ENCODE peak calls at places on chromosome 11, in four cellular contexts. I, E, Q and K are unnamed samples.

GRCh38 chr11:12251651-12252560 is 125.5 kb upstream of the PARVA start:
- DNase-seq in I (no peak), E (no peak), Q (no peak), K (no peak)

GRCh38 chr11:114075891-114076441 is 16.5 kb downstream of the ZBTB16 start:
- DNase-seq in I (peak), E (peak), Q (peak), K (peak)

GRCh38 chr11:125593113-125593761 is 585 bp downstream of the STT3A start:
- DNase-seq in I (peak), E (peak), Q (peak), K (peak)

GRCh38 chr11:18229501-18229900 is 7.1 kb downstream of the SAA4 start:
- DNase-seq in I (no peak), E (no peak), Q (no peak), K (no peak)

GRCh38 chr11:2827256-2827655 is 58.3 kb downstream of the CDKN1C start:
- DNase-seq in I (no peak), E (no peak), Q (no peak), K (no peak)

GRCh38 chr11:11442791-11443190 is 89.7 kb upstream of the CSNK2A3 start:
- DNase-seq in I (no peak), E (no peak), Q (no peak), K (no peak)

GRCh38 chr11:41446566-41446965 is 12.9 kb downstream of the LRRC4C start:
- DNase-seq in I (no peak), E (no peak), Q (no peak), K (no peak)

GRCh38 chr11:57330029-57330428 is 5.3 kb upstream of the TNKS1BP1 start:
- DNase-seq in I (no peak), E (no peak), Q (no peak), K (no peak)

GRCh38 chr11:121106812-121107211 is 5.8 kb downstream of the TECTA start:
- DNase-seq in I (no peak), E (no peak), Q (no peak), K (no peak)

GRCh38 chr11:47460571-47461235 is 11.8 kb upstream of the RAPSN start:
- DNase-seq in I (peak), E (no peak), Q (no peak), K (no peak)

GRCh38 chr11:110478410-110478809 is 48.7 kb downstream of the FDX1 start:
- DNase-seq in I (no peak), E (no peak), Q (no peak), K (peak)

GRCh38 chr11:14454861-14455632 is 44.6 kb downstream of the COPB1 start:
- DNase-seq in I (peak), E (peak), Q (no peak), K (peak)

GRCh38 chr11:100808904-100809491 is 121.9 kb downstream of the ARHGAP42 start:
- DNase-seq in I (peak), E (no peak), Q (no peak), K (peak)

GRCh38 chr11:117822031-117822521 is 2.5 kb downstream of the FXYD2 start:
- DNase-seq in I (peak), E (no peak), Q (no peak), K (peak)

GRCh38 chr11:65810046-65810868 is 23.4 kb downstream of the OVOL1 start:
- DNase-seq in I (no peak), E (peak), Q (no peak), K (no peak)

GRCh38 chr11:45270946-45271345 is 15.2 kb downstream of the SYT13 start:
- DNase-seq in I (no peak), E (peak), Q (no peak), K (no peak)

DNA sequence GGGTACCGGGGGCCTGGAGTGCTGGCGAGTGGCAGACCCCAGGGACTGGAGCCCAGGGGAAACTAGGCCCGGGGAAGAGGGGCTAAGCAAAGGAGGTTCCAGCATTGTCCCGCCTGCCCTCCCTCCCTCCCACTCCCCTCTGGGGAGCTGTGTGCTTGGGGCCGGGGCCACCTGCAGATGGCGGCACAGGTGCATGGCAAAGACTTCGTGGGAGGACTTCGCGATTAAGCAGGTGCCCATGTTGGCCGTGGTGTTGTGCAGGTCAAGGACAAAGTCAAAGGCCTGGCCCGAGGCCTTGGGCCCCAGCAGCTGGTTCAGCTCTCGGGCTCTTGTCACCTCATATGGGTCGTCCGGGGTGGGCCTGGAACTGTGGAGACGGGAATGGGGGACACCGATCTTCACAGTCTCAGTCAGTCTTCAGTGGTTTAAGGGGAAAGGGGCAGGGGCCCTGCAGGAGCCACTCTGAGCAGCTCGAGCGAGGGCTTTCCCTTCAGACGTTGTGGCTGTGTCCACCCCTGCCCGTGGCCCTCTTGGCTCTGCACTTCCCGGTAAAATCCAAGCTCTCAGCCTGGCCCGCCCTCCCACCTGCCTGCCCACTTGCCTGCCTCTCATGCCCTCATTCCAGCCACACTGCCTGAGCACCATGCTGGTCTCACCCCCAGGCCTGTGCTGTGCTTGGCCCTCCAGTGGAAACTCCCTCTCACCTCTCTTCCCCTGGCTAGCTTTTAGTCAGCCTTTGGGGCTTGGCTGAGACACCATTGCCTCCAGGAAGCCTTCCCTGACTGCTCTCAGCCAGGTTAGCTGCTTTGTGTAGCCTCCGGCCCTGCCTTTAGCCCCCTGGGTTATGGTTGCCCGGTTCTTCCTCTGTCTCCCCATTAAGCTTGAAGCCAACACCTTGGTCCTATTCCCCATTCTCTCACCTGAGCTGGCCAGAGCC is 4.7 kb downstream of the ACY3 start:
- DNase-seq in I (no peak), E (no peak), Q (no peak), K (no peak)
- TF ChIP-seq CTCF in I (no peak), E (no peak), Q (no peak), K (no peak)

GRCh38 chr11:75402002-75402773 is 2.9 kb downstream of the RPS3 start:
- DNase-seq in I (no peak), E (no peak), Q (no peak), K (no peak)
- TF ChIP-seq CTCF in I (peak), E (peak), Q (no peak), K (peak)

GRCh38 chr11:35717043-35717442 is 54.5 kb downstream of the TRIM44 start:
- DNase-seq in I (no peak), E (no peak), Q (no peak), K (peak)
- TF ChIP-seq CTCF in I (peak), E (no peak), Q (no peak), K (peak)

DNA sequence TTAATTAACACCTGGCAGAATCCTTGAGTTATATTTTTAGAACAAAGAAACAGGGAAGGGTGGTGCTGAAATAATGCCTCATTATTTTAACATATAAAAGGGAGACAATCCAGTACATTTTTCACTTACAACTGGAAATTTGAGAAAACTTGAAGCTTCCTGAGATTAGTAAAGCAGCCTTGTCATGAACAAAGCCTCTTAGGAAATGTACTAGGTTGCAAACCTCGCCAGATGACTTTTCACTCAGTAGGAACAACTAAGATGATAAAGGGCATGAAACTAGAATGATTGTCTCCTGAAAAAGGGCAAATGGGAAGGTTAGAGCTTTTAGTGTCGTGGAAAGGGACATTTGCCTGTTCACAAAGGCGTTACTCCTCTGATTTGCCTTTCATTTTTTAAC is 289.6 kb downstream of the ETS1 start:
- DNase-seq in I (no peak), E (no peak), Q (no peak), K (no peak)
- TF ChIP-seq CTCF in I (no peak), E (no peak), Q (no peak), K (no peak)

DNA sequence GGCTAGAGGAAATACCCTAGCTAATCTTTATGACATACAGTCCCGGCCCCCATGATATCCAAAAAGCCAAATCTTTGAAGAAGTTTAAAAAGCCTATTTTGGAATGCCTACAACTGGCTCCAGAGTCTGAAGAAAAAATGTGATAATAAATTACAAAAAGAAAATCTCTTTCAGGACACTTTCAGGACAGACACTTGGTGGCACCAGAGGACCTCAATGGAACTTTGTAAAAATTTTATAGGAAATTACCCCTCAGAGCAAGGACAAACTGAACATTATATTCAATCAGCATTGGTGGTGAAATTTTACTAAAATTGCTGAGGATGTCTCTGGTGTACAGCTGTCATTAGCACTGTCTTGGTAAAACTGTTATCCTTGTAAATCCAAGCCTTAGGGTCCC is 81.0 kb downstream of the CCDC73 start:
- DNase-seq in I (peak), E (no peak), Q (no peak), K (peak)
- TF ChIP-seq CTCF in I (peak), E (peak), Q (peak), K (peak)

GRCh38 chr11:70270877-70271634 is 566 bp downstream of the PPFIA1 start:
- DNase-seq in I (peak), E (peak), Q (peak), K (peak)
- TF ChIP-seq CTCF in I (no peak), E (no peak), Q (peak), K (no peak)

GRCh38 chr11:116283300-116283699 is 489.5 kb downstream of the BUD13 start:
- DNase-seq in I (no peak), E (no peak), Q (no peak), K (no peak)

GRCh38 chr11:116278076-116278475 is 494.7 kb downstream of the BUD13 start:
- DNase-seq in I (no peak), E (no peak), Q (no peak), K (no peak)

GRCh38 chr11:116282481-116282880 is 490.3 kb downstream of the BUD13 start:
- DNase-seq in I (no peak), E (no peak), Q (no peak), K (no peak)

GRCh38 chr11:116284930-116285329 is 487.9 kb downstream of the BUD13 start:
- DNase-seq in I (no peak), E (no peak), Q (no peak), K (no peak)

GRCh38 chr11:116281173-116282160 is 491.3 kb downstream of the BUD13 start:
- DNase-seq in I (no peak), E (no peak), Q (no peak), K (no peak)
- TF ChIP-seq CTCF in I (no peak), E (no peak), Q (no peak), K (no peak)